ENCODE peak calls at places on chromosome 15, in ten cellular contexts. One of them, this sample, is unnamed.

GRCh38 chr15:64213646-64214045 is 50.8 kb upstream of the PPIB start:
- DNase-seq in mesothelial cell of epicardium: no peak
- DNase-seq in globus pallidus: no peak
- DNase-seq in NB4: no peak
- DNase-seq in activated CD4-positive, alpha-beta memory T cell treated with anti-CD3 and anti-CD28 coated beads, Interleukin-2, amount 10 ng/mL, durations not matched to agents 7 days and 5 days: no peak
- DNase-seq in activated T-helper 1 cell treated with anti-CD3 and anti-CD28 coated beads, Interleukin-12 subunit alpha, Interleukin-12 subunit beta, Interleukin-2, Interleukin-4 antibody, amounts not matched to agents 30 ng/mL and 10 ng/mL and 1 ng/mL, durations not matched to agents 14 hours and 24 hours and 36 hours: no peak
- DNase-seq in B cell: no peak
- DNase-seq in psoas muscle: no peak
- DNase-seq in fibroblast of pulmonary artery: no peak
- DNase-seq in CD4-positive, alpha-beta T cell: no peak
- DNase-seq in this sample: no peak

GRCh38 chr15:31280037-31280830 is 46.4 kb upstream of the KLF13 start:
- DNase-seq in mesothelial cell of epicardium: peak; percentile 33
- DNase-seq in globus pallidus: peak; percentile 99
- DNase-seq in NB4: no peak
- DNase-seq in activated CD4-positive, alpha-beta memory T cell treated with anti-CD3 and anti-CD28 coated beads, Interleukin-2, amount 10 ng/mL, durations not matched to agents 7 days and 5 days: no peak
- DNase-seq in activated T-helper 1 cell treated with anti-CD3 and anti-CD28 coated beads, Interleukin-12 subunit alpha, Interleukin-12 subunit beta, Interleukin-2, Interleukin-4 antibody, amounts not matched to agents 30 ng/mL and 10 ng/mL and 1 ng/mL, durations not matched to agents 14 hours and 24 hours and 36 hours: no peak
- DNase-seq in B cell: no peak
- DNase-seq in psoas muscle: peak; percentile 55
- DNase-seq in fibroblast of pulmonary artery: no peak
- DNase-seq in CD4-positive, alpha-beta T cell: no peak
- DNase-seq in this sample: peak; percentile 1

GRCh38 chr15:42584031-42584765 is 8.8 kb downstream of the STARD9 start:
- DNase-seq in mesothelial cell of epicardium: no peak
- DNase-seq in globus pallidus: peak; percentile 89
- DNase-seq in NB4: no peak
- DNase-seq in activated CD4-positive, alpha-beta memory T cell treated with anti-CD3 and anti-CD28 coated beads, Interleukin-2, amount 10 ng/mL, durations not matched to agents 7 days and 5 days: no peak
- DNase-seq in activated T-helper 1 cell treated with anti-CD3 and anti-CD28 coated beads, Interleukin-12 subunit alpha, Interleukin-12 subunit beta, Interleukin-2, Interleukin-4 antibody, amounts not matched to agents 30 ng/mL and 10 ng/mL and 1 ng/mL, durations not matched to agents 14 hours and 24 hours and 36 hours: no peak
- DNase-seq in B cell: no peak
- DNase-seq in psoas muscle: no peak
- DNase-seq in fibroblast of pulmonary artery: no peak
- DNase-seq in CD4-positive, alpha-beta T cell: no peak
- DNase-seq in this sample: no peak

GRCh38 chr15:77584201-77584600 is 48.5 kb downstream of the LINGO1 start:
- DNase-seq in mesothelial cell of epicardium: no peak
- DNase-seq in globus pallidus: no peak
- DNase-seq in NB4: peak; percentile 47
- DNase-seq in activated CD4-positive, alpha-beta memory T cell treated with anti-CD3 and anti-CD28 coated beads, Interleukin-2, amount 10 ng/mL, durations not matched to agents 7 days and 5 days: no peak
- DNase-seq in activated T-helper 1 cell treated with anti-CD3 and anti-CD28 coated beads, Interleukin-12 subunit alpha, Interleukin-12 subunit beta, Interleukin-2, Interleukin-4 antibody, amounts not matched to agents 30 ng/mL and 10 ng/mL and 1 ng/mL, durations not matched to agents 14 hours and 24 hours and 36 hours: no peak
- DNase-seq in B cell: no peak
- DNase-seq in psoas muscle: no peak
- DNase-seq in fibroblast of pulmonary artery: no peak
- DNase-seq in CD4-positive, alpha-beta T cell: no peak
- DNase-seq in this sample: no peak

GRCh38 chr15:32746116-32746857 is 28.5 kb downstream of the GREM1 start:
- DNase-seq in mesothelial cell of epicardium: no peak
- DNase-seq in globus pallidus: no peak
- DNase-seq in NB4: no peak
- DNase-seq in activated CD4-positive, alpha-beta memory T cell treated with anti-CD3 and anti-CD28 coated beads, Interleukin-2, amount 10 ng/mL, durations not matched to agents 7 days and 5 days: no peak
- DNase-seq in activated T-helper 1 cell treated with anti-CD3 and anti-CD28 coated beads, Interleukin-12 subunit alpha, Interleukin-12 subunit beta, Interleukin-2, Interleukin-4 antibody, amounts not matched to agents 30 ng/mL and 10 ng/mL and 1 ng/mL, durations not matched to agents 14 hours and 24 hours and 36 hours: no peak
- DNase-seq in B cell: no peak
- DNase-seq in psoas muscle: no peak
- DNase-seq in fibroblast of pulmonary artery: no peak
- DNase-seq in CD4-positive, alpha-beta T cell: no peak
- DNase-seq in this sample: no peak

GRCh38 chr15:28110416-28110975 is 11.4 kb upstream of the OCA2 start:
- DNase-seq in mesothelial cell of epicardium: no peak
- DNase-seq in globus pallidus: no peak
- DNase-seq in NB4: no peak
- DNase-seq in activated CD4-positive, alpha-beta memory T cell treated with anti-CD3 and anti-CD28 coated beads, Interleukin-2, amount 10 ng/mL, durations not matched to agents 7 days and 5 days: no peak
- DNase-seq in activated T-helper 1 cell treated with anti-CD3 and anti-CD28 coated beads, Interleukin-12 subunit alpha, Interleukin-12 subunit beta, Interleukin-2, Interleukin-4 antibody, amounts not matched to agents 30 ng/mL and 10 ng/mL and 1 ng/mL, durations not matched to agents 14 hours and 24 hours and 36 hours: no peak
- DNase-seq in B cell: no peak
- DNase-seq in psoas muscle: no peak
- DNase-seq in fibroblast of pulmonary artery: no peak
- DNase-seq in CD4-positive, alpha-beta T cell: no peak
- DNase-seq in this sample: no peak

GRCh38 chr15:93173369-93173768 is 84.4 kb upstream of the RGMA start:
- DNase-seq in mesothelial cell of epicardium: no peak
- DNase-seq in globus pallidus: no peak
- DNase-seq in NB4: no peak
- DNase-seq in activated CD4-positive, alpha-beta memory T cell treated with anti-CD3 and anti-CD28 coated beads, Interleukin-2, amount 10 ng/mL, durations not matched to agents 7 days and 5 days: no peak
- DNase-seq in activated T-helper 1 cell treated with anti-CD3 and anti-CD28 coated beads, Interleukin-12 subunit alpha, Interleukin-12 subunit beta, Interleukin-2, Interleukin-4 antibody, amounts not matched to agents 30 ng/mL and 10 ng/mL and 1 ng/mL, durations not matched to agents 14 hours and 24 hours and 36 hours: no peak
- DNase-seq in B cell: no peak
- DNase-seq in psoas muscle: no peak
- DNase-seq in fibroblast of pulmonary artery: peak; percentile 63
- DNase-seq in CD4-positive, alpha-beta T cell: no peak
- DNase-seq in this sample: no peak

GRCh38 chr15:36498401-36498800 is 81.0 kb upstream of the CDIN1 start:
- DNase-seq in mesothelial cell of epicardium: no peak
- DNase-seq in globus pallidus: no peak
- DNase-seq in NB4: no peak
- DNase-seq in activated CD4-positive, alpha-beta memory T cell treated with anti-CD3 and anti-CD28 coated beads, Interleukin-2, amount 10 ng/mL, durations not matched to agents 7 days and 5 days: no peak
- DNase-seq in activated T-helper 1 cell treated with anti-CD3 and anti-CD28 coated beads, Interleukin-12 subunit alpha, Interleukin-12 subunit beta, Interleukin-2, Interleukin-4 antibody, amounts not matched to agents 30 ng/mL and 10 ng/mL and 1 ng/mL, durations not matched to agents 14 hours and 24 hours and 36 hours: no peak
- DNase-seq in B cell: no peak
- DNase-seq in psoas muscle: no peak
- DNase-seq in fibroblast of pulmonary artery: peak; percentile 28
- DNase-seq in CD4-positive, alpha-beta T cell: no peak
- DNase-seq in this sample: no peak

GRCh38 chr15:71997691-71998090 is 120.3 kb downstream of the MYO9A start:
- DNase-seq in mesothelial cell of epicardium: no peak
- DNase-seq in globus pallidus: no peak
- DNase-seq in NB4: no peak
- DNase-seq in activated CD4-positive, alpha-beta memory T cell treated with anti-CD3 and anti-CD28 coated beads, Interleukin-2, amount 10 ng/mL, durations not matched to agents 7 days and 5 days: no peak
- DNase-seq in activated T-helper 1 cell treated with anti-CD3 and anti-CD28 coated beads, Interleukin-12 subunit alpha, Interleukin-12 subunit beta, Interleukin-2, Interleukin-4 antibody, amounts not matched to agents 30 ng/mL and 10 ng/mL and 1 ng/mL, durations not matched to agents 14 hours and 24 hours and 36 hours: no peak
- DNase-seq in B cell: no peak
- DNase-seq in psoas muscle: no peak
- DNase-seq in fibroblast of pulmonary artery: peak; percentile 49
- DNase-seq in CD4-positive, alpha-beta T cell: no peak
- DNase-seq in this sample: no peak

GRCh38 chr15:26037369-26037768 is 174.2 kb upstream of the ATP10A start:
- DNase-seq in mesothelial cell of epicardium: no peak
- DNase-seq in globus pallidus: no peak
- DNase-seq in NB4: no peak
- DNase-seq in activated CD4-positive, alpha-beta memory T cell treated with anti-CD3 and anti-CD28 coated beads, Interleukin-2, amount 10 ng/mL, durations not matched to agents 7 days and 5 days: no peak
- DNase-seq in activated T-helper 1 cell treated with anti-CD3 and anti-CD28 coated beads, Interleukin-12 subunit alpha, Interleukin-12 subunit beta, Interleukin-2, Interleukin-4 antibody, amounts not matched to agents 30 ng/mL and 10 ng/mL and 1 ng/mL, durations not matched to agents 14 hours and 24 hours and 36 hours: no peak
- DNase-seq in B cell: no peak
- DNase-seq in psoas muscle: no peak
- DNase-seq in fibroblast of pulmonary artery: no peak
- DNase-seq in CD4-positive, alpha-beta T cell: no peak
- DNase-seq in this sample: no peak

GRCh38 chr15:60620707-60621106 is 141.8 kb upstream of the ICE2 start:
- DNase-seq in mesothelial cell of epicardium: peak; percentile 65
- DNase-seq in globus pallidus: no peak
- DNase-seq in NB4: no peak
- DNase-seq in activated CD4-positive, alpha-beta memory T cell treated with anti-CD3 and anti-CD28 coated beads, Interleukin-2, amount 10 ng/mL, durations not matched to agents 7 days and 5 days: no peak
- DNase-seq in activated T-helper 1 cell treated with anti-CD3 and anti-CD28 coated beads, Interleukin-12 subunit alpha, Interleukin-12 subunit beta, Interleukin-2, Interleukin-4 antibody, amounts not matched to agents 30 ng/mL and 10 ng/mL and 1 ng/mL, durations not matched to agents 14 hours and 24 hours and 36 hours: no peak
- DNase-seq in B cell: no peak
- DNase-seq in psoas muscle: peak; percentile 69
- DNase-seq in fibroblast of pulmonary artery: peak; percentile 40
- DNase-seq in CD4-positive, alpha-beta T cell: no peak
- DNase-seq in this sample: no peak

GRCh38 chr15:58556028-58556361 is 124.2 kb downstream of the LIPC start:
- DNase-seq in mesothelial cell of epicardium: no peak
- DNase-seq in globus pallidus: no peak
- DNase-seq in NB4: peak; percentile 6
- DNase-seq in activated CD4-positive, alpha-beta memory T cell treated with anti-CD3 and anti-CD28 coated beads, Interleukin-2, amount 10 ng/mL, durations not matched to agents 7 days and 5 days: no peak
- DNase-seq in activated T-helper 1 cell treated with anti-CD3 and anti-CD28 coated beads, Interleukin-12 subunit alpha, Interleukin-12 subunit beta, Interleukin-2, Interleukin-4 antibody, amounts not matched to agents 30 ng/mL and 10 ng/mL and 1 ng/mL, durations not matched to agents 14 hours and 24 hours and 36 hours: no peak
- DNase-seq in B cell: no peak
- DNase-seq in psoas muscle: no peak
- DNase-seq in fibroblast of pulmonary artery: no peak
- DNase-seq in CD4-positive, alpha-beta T cell: no peak
- DNase-seq in this sample: no peak